ENCODE peak calls at places on chromosomes 5 and 9, in six cellular contexts. One of them, this sample, is unnamed.

GRCh38 chr9:76216161-76216649 is 178.0 kb downstream of the RFK start:
- DNase-seq in K562: no peak
- DNase-seq in HCT116: peak
- DNase-seq in HepG2: no peak
- DNase-seq in H1: no peak
- DNase-seq in GM12878: no peak
- DNase-seq in this sample: no peak

GRCh38 chr5:53008751-53009150 is 19.6 kb downstream of the ITGA2 start:
- DNase-seq in K562: no peak
- DNase-seq in HCT116: peak
- DNase-seq in HepG2: no peak
- DNase-seq in H1: no peak
- DNase-seq in GM12878: no peak
- DNase-seq in this sample: no peak

GRCh38 chr9:20015427-20015931 is 226.6 kb upstream of the SLC24A2 start:
- DNase-seq in K562: no peak
- DNase-seq in HCT116: no peak
- DNase-seq in HepG2: no peak
- DNase-seq in H1: no peak
- DNase-seq in GM12878: peak
- DNase-seq in this sample: no peak

GRCh38 chr9:2344436-2344835 is 277.2 kb upstream of the VLDLR start:
- DNase-seq in K562: no peak
- DNase-seq in HCT116: no peak
- DNase-seq in HepG2: no peak
- DNase-seq in H1: no peak
- DNase-seq in GM12878: no peak
- DNase-seq in this sample: no peak

GRCh38 chr5:171474106-171474878 is 54.8 kb downstream of the FGF18 start:
- DNase-seq in K562: peak
- DNase-seq in HCT116: no peak
- DNase-seq in HepG2: no peak
- DNase-seq in H1: no peak
- DNase-seq in GM12878: no peak
- DNase-seq in this sample: no peak

GRCh38 chr9:36566813-36567217 is 5.9 kb upstream of the MELK start:
- DNase-seq in K562: no peak
- DNase-seq in HCT116: no peak
- DNase-seq in HepG2: no peak
- DNase-seq in H1: no peak
- DNase-seq in GM12878: no peak
- DNase-seq in this sample: no peak

GRCh38 chr5:54651482-54652076 is 134.0 kb downstream of the SNX18 start:
- DNase-seq in K562: no peak
- DNase-seq in HCT116: no peak
- DNase-seq in HepG2: no peak
- DNase-seq in H1: no peak
- DNase-seq in GM12878: no peak
- DNase-seq in this sample: no peak

GRCh38 chr9:85723220-85723619 is 18.5 kb downstream of the AGTPBP1 start:
- DNase-seq in K562: no peak
- DNase-seq in HCT116: no peak
- DNase-seq in HepG2: peak
- DNase-seq in H1: peak
- DNase-seq in GM12878: no peak
- DNase-seq in this sample: peak

GRCh38 chr5:77599676-77600075 is 38.8 kb downstream of the OTP start:
- DNase-seq in K562: no peak
- DNase-seq in HCT116: no peak
- DNase-seq in HepG2: no peak
- DNase-seq in H1: no peak
- DNase-seq in GM12878: no peak
- DNase-seq in this sample: no peak

GRCh38 chr9:134210908-134211810 is 46.8 kb upstream of the RNU6ATAC start:
- DNase-seq in K562: no peak
- DNase-seq in HCT116: no peak
- DNase-seq in HepG2: no peak
- DNase-seq in H1: no peak
- DNase-seq in GM12878: no peak
- DNase-seq in this sample: no peak

GRCh38 chr9:133805876-133806622 is 67.9 kb upstream of the SARDH start:
- DNase-seq in K562: no peak
- DNase-seq in HCT116: no peak
- DNase-seq in HepG2: no peak
- DNase-seq in H1: no peak
- DNase-seq in GM12878: no peak
- DNase-seq in this sample: no peak

GRCh38 chr9:126536836-126537465 is 76.8 kb upstream of the LMX1B start:
- DNase-seq in K562: no peak
- DNase-seq in HCT116: no peak
- DNase-seq in HepG2: no peak
- DNase-seq in H1: no peak
- DNase-seq in GM12878: no peak
- DNase-seq in this sample: no peak

GRCh38 chr9:126219166-126219565 is 107.5 kb upstream of the MVB12B start:
- DNase-seq in K562: no peak
- DNase-seq in HCT116: no peak
- DNase-seq in HepG2: peak
- DNase-seq in H1: no peak
- DNase-seq in GM12878: no peak
- DNase-seq in this sample: no peak

GRCh38 chr5:98105651-98106050 is 667.8 kb upstream of the RGMB start:
- DNase-seq in K562: no peak
- DNase-seq in HCT116: no peak
- DNase-seq in HepG2: no peak
- DNase-seq in H1: no peak
- DNase-seq in GM12878: no peak
- DNase-seq in this sample: no peak

GRCh38 chr5:55702612-55703345 is 9.3 kb downstream of the SLC38A9 start:
- DNase-seq in K562: no peak
- DNase-seq in HCT116: no peak
- DNase-seq in HepG2: no peak
- DNase-seq in H1: no peak
- DNase-seq in GM12878: no peak
- DNase-seq in this sample: no peak

GRCh38 chr9:91017245-91017644 is 215.6 kb downstream of the SYK start:
- DNase-seq in K562: no peak
- DNase-seq in HCT116: no peak
- DNase-seq in HepG2: no peak
- DNase-seq in H1: no peak
- DNase-seq in GM12878: no peak
- DNase-seq in this sample: no peak

GRCh38 chr5:102895223-102895622 is 140.1 kb downstream of the PAM start:
- DNase-seq in K562: no peak
- DNase-seq in HCT116: no peak
- DNase-seq in HepG2: no peak
- DNase-seq in H1: no peak
- DNase-seq in GM12878: no peak
- DNase-seq in this sample: no peak

GRCh38 chr5:90529234-90529938 is at the start of gene LYSMD3:
- DNase-seq in K562: peak
- DNase-seq in HCT116: peak
- DNase-seq in HepG2: peak
- DNase-seq in H1: peak
- DNase-seq in GM12878: peak
- DNase-seq in this sample: peak

GRCh38 chr5:90529939-90530677 is 724 bp upstream of the LYSMD3 start:
- DNase-seq in K562: peak
- DNase-seq in HCT116: peak
- DNase-seq in HepG2: peak
- DNase-seq in H1: no peak
- DNase-seq in GM12878: peak
- DNase-seq in this sample: peak

GRCh38 chr5:90533794-90534193 is 4.4 kb upstream of the LYSMD3 start:
- DNase-seq in K562: no peak
- DNase-seq in HCT116: no peak
- DNase-seq in HepG2: no peak
- DNase-seq in H1: no peak
- DNase-seq in GM12878: no peak
- DNase-seq in this sample: no peak

GRCh38 chr5:90528704-90529233 is 615 bp downstream of the LYSMD3 start:
- DNase-seq in K562: no peak
- DNase-seq in HCT116: no peak
- DNase-seq in HepG2: no peak
- DNase-seq in H1: no peak
- DNase-seq in GM12878: no peak
- DNase-seq in this sample: no peak

DNA sequence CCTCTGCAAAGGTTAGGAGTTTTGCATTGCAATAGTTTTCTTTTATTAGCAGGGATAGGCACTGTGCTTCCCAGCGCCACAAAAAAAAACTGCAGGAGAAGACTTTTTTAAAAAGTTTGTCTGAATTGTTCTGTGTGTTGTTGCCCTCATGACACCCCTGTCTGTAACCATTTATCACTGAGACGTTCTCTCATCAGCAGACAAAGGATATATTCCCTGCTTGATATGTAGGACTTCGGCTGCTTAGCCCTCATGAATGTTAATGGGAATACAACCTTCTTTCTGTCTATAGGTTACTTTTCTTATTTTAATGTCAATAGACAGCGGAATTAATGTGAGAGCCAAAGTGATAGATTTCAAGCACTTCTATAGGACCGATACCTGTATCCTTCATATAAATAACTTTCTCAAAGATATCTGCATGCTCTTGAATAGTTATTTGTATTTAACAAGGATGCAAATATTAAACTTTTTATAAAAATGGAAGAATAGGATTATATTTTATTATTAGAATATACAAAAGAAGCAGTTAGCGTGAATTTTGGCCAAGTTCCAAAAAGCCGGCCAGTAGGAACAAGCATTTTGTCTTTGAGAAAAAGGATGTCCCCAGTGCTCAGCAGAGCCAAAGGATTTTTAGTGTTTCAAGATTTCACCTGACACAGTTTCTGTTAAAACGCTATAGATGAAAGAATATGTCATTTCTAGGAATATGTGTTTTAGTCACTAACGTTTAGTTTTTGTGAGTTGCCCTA is 1.5 kb upstream of the LYSMD3 start:
- DNase-seq in K562: no peak
- DNase-seq in HCT116: no peak
- DNase-seq in HepG2: no peak
- DNase-seq in H1: no peak
- DNase-seq in GM12878: no peak
- DNase-seq in this sample: no peak
- TF ChIP-seq ATF3 in K562: no peak
- TF ChIP-seq ATF3 in HCT116: no peak
- TF ChIP-seq ATF3 in HepG2: no peak
- TF ChIP-seq ATF3 in H1: no peak
- TF ChIP-seq ATF3 in GM12878: no peak
- TF ChIP-seq ATF3 in this sample: no peak

GRCh38 chr9:18061332-18061731 is 412.6 kb upstream of the ADAMTSL1 start:
- DNase-seq in K562: no peak
- DNase-seq in HCT116: no peak
- DNase-seq in HepG2: no peak
- DNase-seq in H1: no peak
- DNase-seq in GM12878: no peak
- DNase-seq in this sample: no peak
- TF ChIP-seq ATF3 in K562: no peak
- TF ChIP-seq ATF3 in HCT116: no peak
- TF ChIP-seq ATF3 in HepG2: no peak
- TF ChIP-seq ATF3 in H1: no peak
- TF ChIP-seq ATF3 in GM12878: no peak
- TF ChIP-seq ATF3 in this sample: no peak

GRCh38 chr5:39062530-39062929 is 11.7 kb downstream of the RICTOR start:
- DNase-seq in K562: no peak
- DNase-seq in HCT116: no peak
- DNase-seq in HepG2: no peak
- DNase-seq in H1: no peak
- DNase-seq in GM12878: no peak
- DNase-seq in this sample: no peak

GRCh38 chr5:39068099-39068498 is 6.1 kb downstream of the RICTOR start:
- DNase-seq in K562: no peak
- DNase-seq in HCT116: no peak
- DNase-seq in HepG2: no peak
- DNase-seq in H1: no peak
- DNase-seq in GM12878: no peak
- DNase-seq in this sample: no peak

GRCh38 chr5:39063037-39063436 is 11.2 kb downstream of the RICTOR start:
- DNase-seq in K562: no peak
- DNase-seq in HCT116: no peak
- DNase-seq in HepG2: no peak
- DNase-seq in H1: no peak
- DNase-seq in GM12878: no peak
- DNase-seq in this sample: no peak

GRCh38 chr5:39062104-39062503 is 12.1 kb downstream of the RICTOR start:
- DNase-seq in K562: no peak
- DNase-seq in HCT116: no peak
- DNase-seq in HepG2: no peak
- DNase-seq in H1: no peak
- DNase-seq in GM12878: no peak
- DNase-seq in this sample: no peak

DNA sequence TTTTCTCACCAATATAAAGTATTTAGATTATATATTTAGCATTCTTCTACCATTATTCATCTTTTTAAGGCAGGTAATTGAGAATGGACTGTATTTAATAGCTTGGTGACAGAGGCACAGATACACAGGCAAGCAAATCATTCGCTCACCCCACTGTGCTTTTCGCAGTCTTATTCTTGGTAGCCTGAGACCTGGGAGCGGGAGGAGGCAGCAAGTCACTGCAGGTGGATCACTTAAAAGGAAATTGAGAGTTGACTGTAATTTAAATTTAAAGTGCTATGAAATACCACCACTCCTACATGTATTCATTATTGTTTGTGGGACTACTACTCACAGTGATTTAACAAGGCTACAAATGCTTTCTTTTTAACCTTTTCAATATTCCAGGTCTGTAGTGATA is 9.7 kb downstream of the RICTOR start:
- DNase-seq in K562: no peak
- DNase-seq in HCT116: no peak
- DNase-seq in HepG2: no peak
- DNase-seq in H1: no peak
- DNase-seq in GM12878: no peak
- DNase-seq in this sample: no peak
- TF ChIP-seq ATF3 in K562: no peak
- TF ChIP-seq ATF3 in HCT116: no peak
- TF ChIP-seq ATF3 in HepG2: no peak
- TF ChIP-seq ATF3 in H1: no peak
- TF ChIP-seq ATF3 in GM12878: no peak
- TF ChIP-seq ATF3 in this sample: no peak

GRCh38 chr9:16134351-16134750 is 581.5 kb downstream of the CCDC171 start:
- DNase-seq in K562: no peak
- DNase-seq in HCT116: no peak
- DNase-seq in HepG2: no peak
- DNase-seq in H1: no peak
- DNase-seq in GM12878: no peak
- DNase-seq in this sample: no peak

GRCh38 chr9:16135916-16136315 is 583.1 kb downstream of the CCDC171 start:
- DNase-seq in K562: no peak
- DNase-seq in HCT116: no peak
- DNase-seq in HepG2: no peak
- DNase-seq in H1: no peak
- DNase-seq in GM12878: no peak
- DNase-seq in this sample: no peak

GRCh38 chr9:16132513-16132912 is 579.7 kb downstream of the CCDC171 start:
- DNase-seq in K562: no peak
- DNase-seq in HCT116: no peak
- DNase-seq in HepG2: no peak
- DNase-seq in H1: no peak
- DNase-seq in GM12878: no peak
- DNase-seq in this sample: no peak

GRCh38 chr9:16133032-16133431 is 580.2 kb downstream of the CCDC171 start:
- DNase-seq in K562: no peak
- DNase-seq in HCT116: no peak
- DNase-seq in HepG2: no peak
- DNase-seq in H1: no peak
- DNase-seq in GM12878: no peak
- DNase-seq in this sample: no peak

GRCh38 chr9:16133556-16134227 is 580.8 kb downstream of the CCDC171 start:
- DNase-seq in K562: peak
- DNase-seq in HCT116: peak
- DNase-seq in HepG2: peak
- DNase-seq in H1: peak
- DNase-seq in GM12878: no peak
- DNase-seq in this sample: peak
- TF ChIP-seq ATF3 in K562: no peak
- TF ChIP-seq ATF3 in HCT116: no peak
- TF ChIP-seq ATF3 in HepG2: no peak
- TF ChIP-seq ATF3 in H1: no peak
- TF ChIP-seq ATF3 in GM12878: no peak
- TF ChIP-seq ATF3 in this sample: no peak